ENCODE peak calls at places on chromosomes 4 and X, in five cellular contexts. One of them, this sample, is unnamed.

GRCh38 chr4:107153228-107153627 is 117.1 kb upstream of the DKK2 start:
- DNase-seq in CD8-positive, alpha-beta memory T cell: no peak
- DNase-seq in GM23248: peak
- DNase-seq in right lobe of liver: no peak
- DNase-seq in CD8-positive, alpha-beta T cell: no peak
- DNase-seq in this sample: no peak

GRCh38 chr4:1022739-1023066 is 11.3 kb downstream of the FGFRL1 start:
- DNase-seq in CD8-positive, alpha-beta memory T cell: no peak
- DNase-seq in GM23248: no peak
- DNase-seq in right lobe of liver: no peak
- DNase-seq in CD8-positive, alpha-beta T cell: no peak
- DNase-seq in this sample: no peak

GRCh38 chr4:7650606-7651400 is 216.1 kb upstream of the PSAPL1 start:
- DNase-seq in CD8-positive, alpha-beta memory T cell: no peak
- DNase-seq in GM23248: peak
- DNase-seq in right lobe of liver: peak
- DNase-seq in CD8-positive, alpha-beta T cell: no peak
- DNase-seq in this sample: no peak

GRCh38 chrX:50165727-50166126 is 35.1 kb downstream of the AKAP4 start:
- DNase-seq in CD8-positive, alpha-beta memory T cell: no peak
- DNase-seq in GM23248: no peak
- DNase-seq in right lobe of liver: no peak
- DNase-seq in CD8-positive, alpha-beta T cell: no peak
- DNase-seq in this sample: no peak

GRCh38 chr4:173478136-173478860 is 51.7 kb downstream of the HAND2 start:
- DNase-seq in CD8-positive, alpha-beta memory T cell: no peak
- DNase-seq in GM23248: peak
- DNase-seq in right lobe of liver: no peak
- DNase-seq in CD8-positive, alpha-beta T cell: no peak
- DNase-seq in this sample: no peak

GRCh38 chr4:86730310-86730709 is 118.9 kb downstream of the SLC10A6 start:
- DNase-seq in CD8-positive, alpha-beta memory T cell: no peak
- DNase-seq in GM23248: no peak
- DNase-seq in right lobe of liver: no peak
- DNase-seq in CD8-positive, alpha-beta T cell: no peak
- DNase-seq in this sample: no peak

GRCh38 chrX:14029425-14030247 is at the start of gene GEMIN8:
- DNase-seq in CD8-positive, alpha-beta memory T cell: peak
- DNase-seq in GM23248: peak
- DNase-seq in right lobe of liver: peak
- DNase-seq in CD8-positive, alpha-beta T cell: peak
- DNase-seq in this sample: peak

GRCh38 chr4:147110968-147111367 is 165.3 kb upstream of the TTC29 start:
- DNase-seq in CD8-positive, alpha-beta memory T cell: no peak
- DNase-seq in GM23248: peak
- DNase-seq in right lobe of liver: no peak
- DNase-seq in CD8-positive, alpha-beta T cell: no peak
- DNase-seq in this sample: peak

GRCh38 chr4:165651901-165652300 is 221.1 kb upstream of the TLL1 start:
- DNase-seq in CD8-positive, alpha-beta memory T cell: no peak
- DNase-seq in GM23248: no peak
- DNase-seq in right lobe of liver: no peak
- DNase-seq in CD8-positive, alpha-beta T cell: no peak
- DNase-seq in this sample: no peak

GRCh38 chrX:2719774-2720447 is 28.8 kb downstream of the CD99 start:
- DNase-seq in CD8-positive, alpha-beta memory T cell: no peak
- DNase-seq in GM23248: no peak
- DNase-seq in right lobe of liver: no peak
- DNase-seq in CD8-positive, alpha-beta T cell: no peak
- DNase-seq in this sample: no peak

GRCh38 chr4:103415801-103416200 is 217.7 kb upstream of the CENPE start:
- DNase-seq in CD8-positive, alpha-beta memory T cell: no peak
- DNase-seq in GM23248: no peak
- DNase-seq in right lobe of liver: no peak
- DNase-seq in CD8-positive, alpha-beta T cell: no peak
- DNase-seq in this sample: no peak

DNA sequence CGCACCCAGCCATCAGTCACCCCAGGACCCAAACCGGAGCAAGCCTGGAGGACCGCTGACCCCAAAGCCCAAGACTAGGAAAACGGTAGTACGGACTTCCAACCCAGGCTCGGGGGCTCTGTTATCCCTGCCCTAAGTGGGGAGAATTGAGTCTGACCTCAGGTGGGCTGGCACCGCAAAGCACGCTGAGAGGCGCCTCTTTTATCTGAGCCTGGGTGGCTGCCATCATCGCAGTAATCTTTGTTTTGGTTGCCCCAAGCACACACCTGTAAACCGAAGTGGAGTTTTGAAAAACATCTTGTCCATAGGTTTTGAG is 894 bp upstream of the SH3RF1 start:
- DNase-seq in CD8-positive, alpha-beta memory T cell: no peak
- DNase-seq in GM23248: no peak
- DNase-seq in right lobe of liver: peak
- DNase-seq in CD8-positive, alpha-beta T cell: no peak
- DNase-seq in this sample: no peak
- H3K27ac ChIP-seq in CD8-positive, alpha-beta memory T cell: no peak
- H3K27ac ChIP-seq in GM23248: peak
- H3K27ac ChIP-seq in right lobe of liver: peak
- H3K27ac ChIP-seq in CD8-positive, alpha-beta T cell: no peak
- H3K27ac ChIP-seq in this sample: no peak

GRCh38 chr4:185570727-185571126 is 35.4 kb upstream of the PDLIM3 start:
- DNase-seq in CD8-positive, alpha-beta memory T cell: no peak
- DNase-seq in GM23248: no peak
- DNase-seq in right lobe of liver: no peak
- DNase-seq in CD8-positive, alpha-beta T cell: no peak
- DNase-seq in this sample: no peak
- H3K4me3 ChIP-seq in CD8-positive, alpha-beta memory T cell: no peak
- H3K4me3 ChIP-seq in GM23248: no peak
- H3K4me3 ChIP-seq in right lobe of liver: no peak
- H3K4me3 ChIP-seq in CD8-positive, alpha-beta T cell: no peak
- H3K4me3 ChIP-seq in this sample: no peak

DNA sequence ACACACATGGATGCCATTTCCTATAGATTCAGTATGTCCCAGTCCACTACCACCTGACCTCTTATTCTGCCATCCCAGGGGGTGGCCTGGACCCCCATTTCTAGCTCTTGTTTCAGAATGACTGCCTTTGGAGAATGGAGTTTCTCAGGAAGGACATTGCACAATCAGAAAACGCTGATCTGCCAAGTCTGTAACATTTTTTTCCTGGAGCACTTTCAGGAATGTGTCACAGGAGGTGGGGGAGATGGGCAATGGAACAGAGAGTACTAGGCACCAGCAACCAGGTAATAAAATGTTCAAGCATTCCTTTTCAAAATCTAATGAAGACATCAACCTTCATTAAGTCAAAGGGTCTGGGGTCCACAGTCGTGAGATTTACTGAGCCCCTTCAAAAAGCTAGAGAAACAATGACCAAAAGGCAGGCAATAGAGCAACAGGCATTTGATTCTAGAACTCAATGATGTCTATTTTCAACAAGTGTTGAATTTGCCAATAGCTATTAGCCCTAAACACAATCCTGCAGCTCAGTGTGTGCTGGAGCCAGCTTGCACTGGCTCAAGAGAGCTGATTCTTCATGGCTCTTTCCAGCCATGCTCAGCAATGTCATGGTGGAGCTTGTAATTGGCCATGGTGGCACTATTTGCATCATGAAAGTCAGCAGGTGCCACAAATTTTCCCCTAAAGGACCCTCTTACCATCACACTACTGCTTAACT is 87.1 kb downstream of the KDR start:
- DNase-seq in CD8-positive, alpha-beta memory T cell: no peak
- DNase-seq in GM23248: peak
- DNase-seq in right lobe of liver: no peak
- DNase-seq in CD8-positive, alpha-beta T cell: no peak
- DNase-seq in this sample: no peak
- H3K27ac ChIP-seq in CD8-positive, alpha-beta memory T cell: no peak
- H3K27ac ChIP-seq in GM23248: no peak
- H3K27ac ChIP-seq in right lobe of liver: no peak
- H3K27ac ChIP-seq in CD8-positive, alpha-beta T cell: no peak
- H3K27ac ChIP-seq in this sample: no peak

DNA sequence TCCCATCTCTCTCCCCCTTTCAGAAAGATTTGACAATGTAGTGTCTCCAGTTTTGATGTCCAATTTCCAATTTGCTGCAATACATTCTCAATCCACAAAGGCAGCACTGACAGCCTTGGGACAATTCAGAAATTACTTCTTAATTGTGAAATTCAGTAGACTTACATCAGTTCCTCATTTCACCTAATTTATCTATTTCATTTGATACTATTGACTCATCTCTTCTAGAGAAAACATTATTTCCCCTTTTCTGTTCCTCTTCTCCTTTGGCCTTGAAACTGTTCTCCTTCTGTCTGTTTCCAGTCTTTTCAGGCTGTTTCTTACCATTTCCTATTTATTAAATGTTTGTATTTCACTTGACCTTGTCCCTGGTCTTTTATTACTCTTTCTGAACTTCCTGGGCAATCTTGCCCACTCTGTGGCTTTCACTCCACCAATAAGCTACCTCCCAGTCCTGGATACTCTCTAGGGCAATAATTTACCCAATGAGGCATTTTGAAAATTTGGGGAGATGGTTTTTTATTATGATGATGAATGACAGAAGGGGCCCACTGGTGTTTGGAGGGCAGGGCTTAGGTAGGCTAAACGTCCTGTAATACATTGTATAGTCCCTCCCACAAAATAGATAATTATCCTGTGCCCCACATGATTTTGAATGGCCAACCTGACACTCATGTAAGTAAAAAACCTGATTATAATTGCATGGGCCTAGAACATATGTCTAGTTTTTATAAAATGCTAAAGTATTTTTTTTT is 498.0 kb upstream of the BOD1L1 start:
- DNase-seq in CD8-positive, alpha-beta memory T cell: no peak
- DNase-seq in GM23248: no peak
- DNase-seq in right lobe of liver: no peak
- DNase-seq in CD8-positive, alpha-beta T cell: no peak
- DNase-seq in this sample: no peak
- H3K4me3 ChIP-seq in CD8-positive, alpha-beta memory T cell: no peak
- H3K4me3 ChIP-seq in GM23248: no peak
- H3K4me3 ChIP-seq in right lobe of liver: no peak
- H3K4me3 ChIP-seq in CD8-positive, alpha-beta T cell: no peak
- H3K4me3 ChIP-seq in this sample: no peak

DNA sequence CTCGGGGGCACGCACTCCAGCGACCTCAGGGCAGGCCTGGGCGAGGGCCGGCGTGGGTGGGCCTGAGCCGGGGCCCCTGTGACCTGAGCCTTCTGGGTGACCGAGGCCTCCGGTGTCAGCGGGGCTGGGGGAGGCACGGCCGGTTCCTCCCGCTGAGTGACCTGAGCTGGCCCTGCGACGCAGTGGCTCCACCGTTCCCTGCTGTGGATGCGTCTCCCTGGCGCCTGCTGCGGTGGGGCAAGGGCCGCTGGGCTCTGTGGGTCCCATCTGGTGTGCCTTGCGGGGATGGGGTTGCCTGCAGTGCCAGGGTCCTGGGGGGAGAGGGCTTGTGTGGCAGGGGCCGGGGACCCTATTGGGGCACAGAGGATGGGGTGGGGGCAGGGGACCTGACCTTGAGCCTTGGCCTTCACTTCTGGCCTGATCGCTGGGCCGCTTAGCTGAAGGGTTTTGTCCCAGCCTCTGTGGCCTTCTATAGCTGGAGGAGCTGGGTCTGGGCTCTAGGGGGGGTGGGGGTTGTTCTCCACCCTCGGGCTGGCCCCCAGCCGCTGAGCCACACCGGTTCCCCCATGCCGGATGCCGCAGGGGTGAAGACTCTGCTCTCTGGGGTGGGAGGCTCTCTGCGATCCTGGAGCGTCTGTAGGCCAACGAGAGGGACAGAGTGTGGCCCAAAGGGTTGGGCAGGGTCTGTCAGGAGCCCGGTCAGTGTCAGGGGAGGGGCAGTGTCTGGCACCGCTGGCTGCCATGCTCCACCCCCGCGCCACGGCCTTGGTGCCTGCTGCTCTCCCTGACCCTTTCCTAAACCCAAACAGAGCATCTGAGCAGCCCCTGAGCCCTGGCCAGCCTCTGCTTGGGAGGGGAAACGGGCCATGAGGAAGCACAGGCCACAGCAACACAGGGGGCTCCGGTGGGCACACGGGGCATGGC is 2.3 kb downstream of the NAT8L start:
- DNase-seq in CD8-positive, alpha-beta memory T cell: no peak
- DNase-seq in GM23248: no peak
- DNase-seq in right lobe of liver: peak
- DNase-seq in CD8-positive, alpha-beta T cell: no peak
- DNase-seq in this sample: no peak
- H3K27ac ChIP-seq in CD8-positive, alpha-beta memory T cell: no peak
- H3K27ac ChIP-seq in GM23248: no peak
- H3K27ac ChIP-seq in right lobe of liver: no peak
- H3K27ac ChIP-seq in CD8-positive, alpha-beta T cell: no peak
- H3K27ac ChIP-seq in this sample: no peak

DNA sequence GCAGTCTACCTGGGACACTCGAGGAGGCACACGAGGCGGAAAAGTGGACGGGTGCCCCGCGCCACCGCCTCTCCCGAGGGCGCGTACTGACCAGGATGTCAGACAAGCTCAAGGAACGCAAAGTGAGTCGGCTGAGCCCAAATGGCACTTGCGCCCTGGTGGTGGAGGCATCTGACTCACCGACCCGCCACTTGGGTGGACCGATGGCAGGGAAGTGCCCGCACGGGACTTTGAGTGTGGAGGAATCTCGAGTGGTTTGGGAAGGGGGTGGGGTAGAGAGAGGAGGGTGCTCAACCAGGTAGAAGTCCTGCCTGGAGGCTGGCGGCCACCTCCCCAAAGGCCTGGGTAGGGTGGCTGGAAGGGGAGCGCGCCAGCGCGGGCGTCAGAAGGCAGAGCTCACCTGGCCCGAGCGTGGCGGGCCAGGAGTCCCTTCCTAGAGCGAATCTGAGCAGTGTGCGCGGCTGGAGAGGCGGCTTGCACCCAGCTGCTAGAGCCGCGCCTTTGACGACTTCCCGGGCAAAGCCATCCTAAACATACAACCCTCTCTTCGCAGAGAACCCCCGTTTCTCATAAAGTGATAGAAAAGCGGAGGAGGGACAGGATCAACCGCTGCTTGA is 652 bp downstream of the HELT start:
- DNase-seq in CD8-positive, alpha-beta memory T cell: no peak
- DNase-seq in GM23248: no peak
- DNase-seq in right lobe of liver: no peak
- DNase-seq in CD8-positive, alpha-beta T cell: no peak
- DNase-seq in this sample: no peak
- H3K4me3 ChIP-seq in CD8-positive, alpha-beta memory T cell: no peak
- H3K4me3 ChIP-seq in GM23248: no peak
- H3K4me3 ChIP-seq in right lobe of liver: no peak
- H3K4me3 ChIP-seq in CD8-positive, alpha-beta T cell: no peak
- H3K4me3 ChIP-seq in this sample: no peak

This sample was measured in SK-N-MC.